ENCODE peak calls at places on chromosomes 7 and 10, in seven cellular contexts. T is sigmoid colon, U is A549, I is ovary, M is GM12878, D is esophagus muscularis mucosa, O is upper lobe of left lung. C is an unnamed sample.

GRCh38 chr7:4020086-4020485 is 662.0 kb upstream of the FOXK1 start:
- DNase-seq in T (no peak), U (no peak), I (no peak), M (no peak), D (no peak), O (no peak), C (no peak)

GRCh38 chr7:1301054-1301811 is 68.6 kb downstream of the UNCX start:
- DNase-seq in T (no peak), U (no peak), I (no peak), M (no peak), D (no peak), O (no peak), C (no peak)

GRCh38 chr7:2148189-2148588 is 84.6 kb downstream of the MAD1L1 start:
- DNase-seq in T (no peak), U (no peak), I (no peak), M (no peak), D (no peak), O (no peak), C (no peak)

GRCh38 chr10:44195120-44196007 is 189.5 kb downstream of the CXCL12 start:
- DNase-seq in T (peak), U (peak), I (peak), M (no peak), D (peak), O (no peak), C (no peak)

GRCh38 chr7:126792501-126792900 is 460.2 kb downstream of the GRM8 start:
- DNase-seq in T (no peak), U (no peak), I (no peak), M (no peak), D (no peak), O (no peak), C (no peak)

GRCh38 chr10:129956902-129957673 is 7.0 kb downstream of the EBF3 start:
- DNase-seq in T (no peak), U (no peak), I (no peak), M (no peak), D (no peak), O (no peak), C (no peak)

GRCh38 chr10:28378986-28379585 is 76.2 kb upstream of the MPP7 start:
- DNase-seq in T (no peak), U (no peak), I (no peak), M (no peak), D (no peak), O (no peak), C (no peak)

GRCh38 chr10:22086730-22087364 is 83.3 kb upstream of the DNAJC1 start:
- DNase-seq in T (peak), U (peak), I (peak), M (no peak), D (no peak), O (peak), C (peak)

GRCh38 chr7:148543-148931 is 43.8 kb upstream of the FAM20C start:
- DNase-seq in T (no peak), U (no peak), I (no peak), M (no peak), D (no peak), O (no peak), C (no peak)

GRCh38 chr7:14739496-14740185 is 162.9 kb downstream of the DGKB start:
- DNase-seq in T (no peak), U (no peak), I (no peak), M (no peak), D (no peak), O (no peak), C (no peak)

GRCh38 chr10:114697061-114697598 is 39.1 kb upstream of the ABLIM1 start:
- DNase-seq in T (no peak), U (no peak), I (no peak), M (no peak), D (no peak), O (peak), C (no peak)

GRCh38 chr10:133405844-133406527 is 12.0 kb downstream of the MTG1 start:
- DNase-seq in T (no peak), U (no peak), I (no peak), M (no peak), D (no peak), O (no peak), C (no peak)

GRCh38 chr7:52955522-52955921 is 79.9 kb upstream of the POM121L12 start:
- DNase-seq in T (no peak), U (no peak), I (no peak), M (no peak), D (no peak), O (no peak), C (no peak)

GRCh38 chr7:121504478-121504877 is 108.4 kb upstream of the FAM3C start:
- DNase-seq in T (no peak), U (peak), I (no peak), M (no peak), D (no peak), O (no peak), C (no peak)

GRCh38 chr10:80274396-80275134 is 14.9 kb downstream of the MAT1A start:
- DNase-seq in T (no peak), U (no peak), I (no peak), M (no peak), D (no peak), O (no peak), C (no peak)

GRCh38 chr7:98151884-98152283 is 45.2 kb downstream of the LMTK2 start:
- DNase-seq in T (no peak), U (no peak), I (no peak), M (no peak), D (no peak), O (no peak), C (no peak)

GRCh38 chr7:98034044-98035035 is 44.3 kb upstream of the OCM2 start:
- DNase-seq in T (no peak), U (no peak), I (peak), M (no peak), D (no peak), O (no peak), C (no peak)

GRCh38 chr10:96512524-96512991 is 1.2 kb downstream of the TLL2 start:
- DNase-seq in T (no peak), U (no peak), I (peak), M (no peak), D (peak), O (no peak), C (peak)

GRCh38 chr10:17214991-17215781 is 12.9 kb upstream of the VIM start:
- DNase-seq in T (no peak), U (peak), I (no peak), M (no peak), D (no peak), O (no peak), C (no peak)

GRCh38 chr10:11761431-11761830 is 19.2 kb downstream of the ECHDC3 start:
- DNase-seq in T (no peak), U (no peak), I (no peak), M (no peak), D (no peak), O (no peak), C (no peak)

GRCh38 chr7:112619343-112619742 is 138.6 kb downstream of the LSMEM1 start:
- DNase-seq in T (no peak), U (no peak), I (no peak), M (no peak), D (no peak), O (no peak), C (no peak)

GRCh38 chr7:4713183-4713784 is 31.2 kb downstream of the FOXK1 start:
- DNase-seq in T (no peak), U (no peak), I (no peak), M (no peak), D (no peak), O (peak), C (peak)

GRCh38 chr7:45923290-45923689 is 2.2 kb upstream of the IGFBP3 start:
- DNase-seq in T (peak), U (peak), I (peak), M (no peak), D (peak), O (peak), C (no peak)

GRCh38 chr7:144391823-144392255 is 11.7 kb downstream of the NOBOX start:
- DNase-seq in T (peak), U (peak), I (no peak), M (no peak), D (no peak), O (no peak), C (no peak)

GRCh38 chr10:49803988-49804387 is 41.9 kb upstream of the OGDHL start:
- DNase-seq in T (no peak), U (no peak), I (no peak), M (no peak), D (no peak), O (no peak), C (no peak)

GRCh38 chr7:39609462-39610149 is 13.8 kb upstream of the RALA start:
- DNase-seq in T (no peak), U (no peak), I (no peak), M (no peak), D (no peak), O (no peak), C (no peak)

GRCh38 chr10:16481052-16481728 is 40.5 kb downstream of the C1QL3 start:
- DNase-seq in T (no peak), U (no peak), I (no peak), M (no peak), D (no peak), O (no peak), C (no peak)

GRCh38 chr7:30911561-30911969 is at the start of gene AQP1:
- DNase-seq in T (peak), U (no peak), I (peak), M (no peak), D (peak), O (peak), C (no peak)

GRCh38 chr7:79182283-79182682 is 271.2 kb downstream of the MAGI2 start:
- DNase-seq in T (no peak), U (no peak), I (no peak), M (no peak), D (no peak), O (no peak), C (no peak)

GRCh38 chr10:103554488-103555320 is 61.2 kb downstream of the NEURL1 start:
- DNase-seq in T (peak), U (peak), I (peak), M (no peak), D (no peak), O (no peak), C (no peak)

GRCh38 chr7:121558288-121558687 is 162.2 kb upstream of the FAM3C start:
- DNase-seq in T (no peak), U (no peak), I (no peak), M (no peak), D (no peak), O (no peak), C (no peak)

GRCh38 chr7:120964088-120964487 is 13.5 kb downstream of the ING3 start:
- DNase-seq in T (no peak), U (no peak), I (no peak), M (no peak), D (no peak), O (no peak), C (no peak)

GRCh38 chr7:113890326-113891030 is 28.3 kb downstream of the PPP1R3A start:
- DNase-seq in T (no peak), U (no peak), I (no peak), M (no peak), D (no peak), O (no peak), C (no peak)

GRCh38 chr7:1758417-1758858 is 88.4 kb downstream of the ELFN1 start:
- DNase-seq in T (peak), U (peak), I (no peak), M (no peak), D (no peak), O (no peak), C (no peak)

GRCh38 chr7:64626083-64626469 is 39.9 kb upstream of the ZNF107 start:
- DNase-seq in T (no peak), U (no peak), I (no peak), M (no peak), D (no peak), O (no peak), C (no peak)

GRCh38 chr7:1229956-1230355 is 2.7 kb upstream of the UNCX start:
- DNase-seq in T (no peak), U (no peak), I (no peak), M (no peak), D (no peak), O (no peak), C (no peak)

GRCh38 chr10:88702848-88703597 is 3.0 kb upstream of the LIPK start:
- DNase-seq in T (no peak), U (peak), I (no peak), M (no peak), D (no peak), O (no peak), C (no peak)

GRCh38 chr7:150992051-150992640 is 1.3 kb downstream of the NOS3 start:
- DNase-seq in T (no peak), U (no peak), I (no peak), M (no peak), D (no peak), O (no peak), C (no peak)

GRCh38 chr7:122219253-122219865 is 75.3 kb upstream of the AASS start:
- DNase-seq in T (no peak), U (peak), I (no peak), M (no peak), D (no peak), O (no peak), C (no peak)

GRCh38 chr10:4279649-4280048 is 494.6 kb upstream of the KLF6 start:
- DNase-seq in T (no peak), U (no peak), I (no peak), M (no peak), D (peak), O (no peak), C (no peak)
- TF ChIP-seq EP300 in T (peak), U (no peak), I (no peak), M (no peak), D (no peak), O (peak), C (no peak)

DNA sequence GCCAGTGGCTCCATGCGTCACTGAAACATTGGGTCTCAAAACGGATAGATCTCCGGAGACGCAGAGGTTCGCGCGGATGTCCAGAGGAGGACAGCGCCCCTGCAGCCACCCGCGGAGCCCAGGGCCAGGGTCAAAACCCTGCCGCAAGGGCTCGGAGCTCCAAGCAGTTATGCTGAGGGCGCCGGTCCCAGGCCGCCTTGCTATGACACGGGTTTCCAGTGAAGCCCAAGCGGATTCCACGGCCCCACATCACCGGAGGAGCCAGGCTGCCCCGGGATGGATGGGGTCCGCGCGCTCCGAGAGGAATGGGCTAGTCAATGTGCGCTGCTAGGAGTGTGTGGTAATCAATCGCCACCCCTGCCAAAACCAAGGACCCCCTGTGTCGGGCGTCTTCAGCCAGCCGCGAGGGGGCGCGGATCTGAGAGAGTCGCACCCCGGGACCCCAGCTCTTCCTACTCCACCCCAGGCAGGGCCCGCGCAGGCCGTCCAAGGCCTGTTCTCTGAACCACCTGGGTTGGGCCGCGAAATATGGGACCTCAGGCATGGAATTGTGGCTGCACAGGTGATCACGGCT is 5.6 kb upstream of the EMX2 start:
- DNase-seq in T (no peak), U (no peak), I (peak), M (no peak), D (no peak), O (no peak), C (peak)
- H3K4me3 ChIP-seq in T (no peak), U (no peak), I (peak), M (no peak), D (no peak), O (no peak), C (peak)

GRCh38 chr10:5461914-5462840 is 37.2 kb downstream of the CALML5 start:
- DNase-seq in T (no peak), U (no peak), I (no peak), M (no peak), D (peak), O (no peak), C (no peak)

GRCh38 chr10:5461201-5461585 is 38.2 kb downstream of the CALML5 start:
- DNase-seq in T (no peak), U (no peak), I (no peak), M (no peak), D (peak), O (no peak), C (no peak)

GRCh38 chr10:5464521-5464920 is 34.8 kb downstream of the CALML5 start:
- DNase-seq in T (no peak), U (no peak), I (no peak), M (no peak), D (peak), O (no peak), C (no peak)

GRCh38 chr10:5460468-5461200 is 38.7 kb downstream of the CALML5 start:
- DNase-seq in T (no peak), U (no peak), I (no peak), M (no peak), D (peak), O (no peak), C (no peak)

GRCh38 chr10:5462841-5463293 is 36.5 kb downstream of the CALML5 start:
- DNase-seq in T (no peak), U (no peak), I (no peak), M (no peak), D (peak), O (no peak), C (no peak)
- TF ChIP-seq POLR2A in T (no peak), U (no peak), I (no peak), M (no peak), D (no peak), O (no peak), C (no peak)

DNA sequence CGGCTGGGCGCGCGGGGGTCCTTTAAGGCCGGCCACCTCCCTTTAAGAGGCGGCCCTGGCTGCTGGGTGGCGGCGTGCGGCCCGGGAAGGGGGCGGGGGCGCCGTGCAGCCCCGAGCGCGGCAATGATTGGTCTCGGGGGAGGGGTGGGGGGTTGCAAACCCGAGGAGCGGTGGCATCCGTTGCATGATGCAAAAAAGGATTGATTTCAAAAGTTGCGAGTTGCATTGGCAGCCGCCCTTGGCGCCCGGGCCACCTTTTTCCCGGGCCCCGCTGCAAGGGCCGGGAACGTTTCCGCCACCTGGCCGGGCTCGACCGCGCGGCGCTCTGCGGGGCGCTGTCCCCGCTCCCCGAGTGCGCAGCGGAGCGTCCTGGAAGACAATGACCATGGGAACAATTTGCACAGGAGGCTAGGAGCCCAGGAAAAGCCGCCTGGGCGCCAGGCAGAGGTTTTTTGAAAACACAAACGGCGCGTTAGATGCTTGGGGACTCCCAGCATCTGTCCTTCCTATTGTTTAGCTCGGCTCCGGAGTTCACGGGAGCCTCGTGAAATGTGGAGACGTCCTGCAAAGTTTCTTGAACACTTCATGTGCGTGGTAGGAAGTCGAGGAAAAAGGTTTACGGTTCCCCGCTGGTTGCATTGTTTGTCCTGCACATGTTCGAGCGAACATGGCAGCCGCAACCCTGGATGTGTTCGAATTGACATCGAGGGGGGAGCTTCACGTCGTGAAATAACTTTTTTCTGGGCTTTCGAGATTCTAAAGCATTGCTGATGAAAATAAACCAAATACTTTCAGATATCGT is at the start of gene SEPHS1:
- DNase-seq in T (peak), U (peak), I (peak), M (no peak), D (no peak), O (peak), C (peak)
- TF ChIP-seq EP300 in T (no peak), U (no peak), I (no peak), M (no peak), D (no peak), O (no peak), C (no peak)

GRCh38 chr10:72612203-72612826 is 13.6 kb downstream of the MICU1 start:
- DNase-seq in T (no peak), U (no peak), I (no peak), M (no peak), D (no peak), O (no peak), C (no peak)
- H3K4me3 ChIP-seq in T (no peak), U (no peak), I (no peak), M (no peak), D (peak), O (no peak), C (peak)

DNA sequence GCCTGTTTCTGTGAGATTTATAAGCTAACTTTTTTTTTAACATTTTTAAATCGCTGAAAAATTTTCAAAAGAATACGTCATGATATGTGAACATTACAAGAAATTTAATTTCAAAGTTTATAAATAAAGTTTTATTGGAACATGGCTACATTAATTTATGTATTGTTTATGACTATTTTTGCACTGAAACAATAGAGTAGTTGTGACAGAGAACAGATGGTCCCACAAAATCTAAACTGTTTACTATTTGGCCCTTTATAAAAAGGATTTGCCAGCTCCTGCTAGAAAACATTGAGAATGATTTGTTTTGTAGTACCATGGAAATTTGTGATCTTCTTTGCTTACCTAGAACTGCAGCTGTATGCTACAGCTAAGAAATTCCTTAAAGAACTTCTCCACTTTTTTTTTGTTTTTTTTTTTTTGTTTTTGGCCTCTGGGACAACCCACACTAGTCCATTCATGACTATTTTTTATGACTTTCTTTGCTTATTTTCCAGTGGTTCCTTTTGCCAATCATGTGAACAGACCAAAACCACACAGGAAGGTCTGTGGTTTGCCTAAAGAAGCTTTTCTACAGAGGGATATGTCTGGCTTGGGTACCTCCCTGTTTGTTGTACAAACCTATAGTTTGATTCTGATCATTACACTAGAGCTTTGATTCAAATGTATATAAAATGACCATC is 55.7 kb downstream of the ST7 start:
- DNase-seq in T (no peak), U (no peak), I (no peak), M (no peak), D (no peak), O (no peak), C (no peak)
- TF ChIP-seq POLR2A in T (no peak), U (no peak), I (no peak), M (no peak), D (no peak), O (no peak), C (no peak)

GRCh38 chr7:149742075-149742701 is 31.2 kb downstream of the ZNF467 start:
- DNase-seq in T (peak), U (peak), I (peak), M (no peak), D (no peak), O (peak), C (no peak)
- TF ChIP-seq EP300 in T (no peak), U (no peak), I (no peak), M (no peak), D (no peak), O (no peak), C (no peak)

GRCh38 chr10:132330486-132330833 is 1.5 kb upstream of the LRRC27 start:
- DNase-seq in T (peak), U (no peak), I (no peak), M (no peak), D (no peak), O (no peak), C (peak)
- H3K4me3 ChIP-seq in T (peak), U (peak), I (no peak), M (peak), D (peak), O (peak), C (peak)

GRCh38 chr7:55032069-55032699 is 13.4 kb downstream of the EGFR start:
- DNase-seq in T (no peak), U (no peak), I (no peak), M (no peak), D (peak), O (no peak), C (no peak)

GRCh38 chr7:55030314-55030713 is 11.5 kb downstream of the EGFR start:
- DNase-seq in T (no peak), U (no peak), I (no peak), M (no peak), D (no peak), O (no peak), C (no peak)

GRCh38 chr7:55028011-55028410 is 9.2 kb downstream of the EGFR start:
- DNase-seq in T (no peak), U (no peak), I (no peak), M (no peak), D (no peak), O (no peak), C (no peak)

GRCh38 chr7:55033241-55033846 is 14.5 kb downstream of the EGFR start:
- DNase-seq in T (no peak), U (no peak), I (no peak), M (no peak), D (peak), O (no peak), C (no peak)

GRCh38 chr7:55031075-55031474 is 12.3 kb downstream of the EGFR start:
- DNase-seq in T (no peak), U (no peak), I (no peak), M (no peak), D (no peak), O (no peak), C (no peak)
- TF ChIP-seq POLR2A in T (no peak), U (no peak), I (no peak), M (no peak), D (no peak), O (no peak), C (no peak)

C was measured in suprapubic skin.